ENCODE peak calls at places on chromosome 18, in five cellular contexts. X is activated CD8-positive, alpha-beta memory T cell treated with anti-CD3 and anti-CD28 coated beads for 1 hour; I is A549; U is activated T-cell treated with anti-CD3 and anti-CD28 coated beads for 1 hour; J is CD4-positive, alpha-beta memory T cell. K is an unnamed sample.

GRCh38 chr18:66005831-66006588 is 255.2 kb downstream of the CDH7 start:
- DNase-seq in J (no peak), X (no peak), U (no peak), I (no peak), K (no peak)

GRCh38 chr18:67217551-67218166 is 298.9 kb downstream of the DSEL start:
- DNase-seq in I (peak; percentile 44), X (peak; percentile 22), J (peak; percentile 64), U (peak; percentile 30), K (peak; percentile 66)

GRCh38 chr18:79498662-79499061 is 102.9 kb downstream of the NFATC1 start:
- DNase-seq in U (no peak), I (no peak), J (no peak), X (no peak), K (no peak)

GRCh38 chr18:34959211-34959829 is 81.9 kb upstream of the MAPRE2 start:
- DNase-seq in X (no peak), J (no peak), U (no peak), I (no peak), K (no peak)

GRCh38 chr18:68394705-68395104 is 320.2 kb downstream of the TMX3 start:
- DNase-seq in J (no peak), U (no peak), I (no peak), X (no peak), K (no peak)

GRCh38 chr18:57359433-57359832 is 7.1 kb downstream of the ST8SIA3 start:
- DNase-seq in I (no peak), J (no peak), X (no peak), U (no peak), K (no peak)

GRCh38 chr18:78827141-78827540 is 152.5 kb upstream of the SALL3 start:
- DNase-seq in X (no peak), J (no peak), U (no peak), I (no peak), K (no peak)

GRCh38 chr18:23723121-23723520 is 33.9 kb downstream of the LAMA3 start:
- DNase-seq in I (no peak), J (no peak), X (no peak), U (no peak), K (no peak)

GRCh38 chr18:68520406-68521075 is 194.4 kb downstream of the TMX3 start:
- DNase-seq in U (no peak), I (no peak), X (no peak), J (no peak), K (no peak)

GRCh38 chr18:400466-400865 is 100.0 kb downstream of the COLEC12 start:
- DNase-seq in J (no peak), I (no peak), X (no peak), U (no peak), K (no peak)

GRCh38 chr18:21359746-21360145 is 117.7 kb downstream of the GREB1L start:
- DNase-seq in I (no peak), U (no peak), J (no peak), X (no peak), K (no peak)

GRCh38 chr18:3037423-3037915 is 24.5 kb upstream of the LPIN2 start:
- DNase-seq in J (no peak), X (no peak), U (no peak), I (peak; percentile 84), K (peak; percentile 42)

K was measured in activated CD4-positive, alpha-beta T cell treated with anti-CD3 and anti-CD28 coated beads, Interleukin-2, amount 10 ng/mL, durations not matched to agents 7 days and 5 days.